ENCODE peak calls at places on chromosomes 7 and 10, in seven cellular contexts. K is A549, R is suprapubic skin, D is stomach, T is sigmoid colon, Q is K562, X is transverse colon. H is an unnamed sample.
A peak's percentile ranks its signal among the peaks of the same experiment; 100 is the strongest.

GRCh38 chr10:58189269-58189668 is 78.4 kb downstream of the IPMK start:
- DNase-seq in K (peak; percentile 16), T (no peak), X (no peak), R (no peak), Q (no peak), D (no peak), H (no peak)

GRCh38 chr10:125595911-125596310 is 87.1 kb downstream of the TEX36 start:
- DNase-seq in K (no peak), T (no peak), Q (no peak), X (no peak), D (no peak), R (no peak), H (no peak)

GRCh38 chr7:26900283-26900682 is 35.9 kb upstream of the SKAP2 start:
- DNase-seq in D (no peak), Q (no peak), R (no peak), X (no peak), T (no peak), K (no peak), H (no peak)

GRCh38 chr10:93461124-93461806 is 20.9 kb downstream of the MYOF start:
- DNase-seq in K (no peak), D (no peak), Q (no peak), R (peak; percentile 18), T (peak; percentile 26), X (no peak), H (no peak)

GRCh38 chr7:107989618-107990373 is 13.2 kb downstream of the LAMB1 start:
- DNase-seq in T (no peak), X (no peak), R (no peak), Q (no peak), K (no peak), D (no peak), H (no peak)

GRCh38 chr7:123823898-123824753 is 20.8 kb upstream of the HYAL4 start:
- DNase-seq in Q (no peak), D (no peak), R (no peak), X (no peak), T (no peak), K (no peak), H (no peak)

GRCh38 chr10:6678211-6678803 is 98.2 kb upstream of the PRKCQ start:
- DNase-seq in T (no peak), R (no peak), X (peak; percentile 55), K (peak; percentile 63), D (peak; percentile 56), Q (peak; percentile 50), H (peak; percentile 42)

GRCh38 chr7:106794276-106795136 is 70.6 kb upstream of the PIK3CG start:
- DNase-seq in T (no peak), X (no peak), R (no peak), D (no peak), Q (no peak), K (no peak), H (no peak)

GRCh38 chr7:19899517-19899916 is 126.1 kb upstream of the TMEM196 start:
- DNase-seq in T (no peak), R (no peak), D (no peak), Q (no peak), K (peak; percentile 86), X (no peak), H (no peak)

GRCh38 chr10:71868192-71868697 is 17.2 kb upstream of the PSAP start:
- DNase-seq in K (peak; percentile 80), D (no peak), X (peak; percentile 68), T (peak; percentile 83), Q (peak; percentile 63), R (peak; percentile 79), H (no peak)

GRCh38 chr10:62046522-62047239 is 145.2 kb downstream of the ARID5B start:
- DNase-seq in D (no peak), T (peak; percentile 77), Q (no peak), X (no peak), R (no peak), K (no peak), H (peak; percentile 63)

GRCh38 chr10:42640610-42641229 is 2.4 kb upstream of the ZNF33B start:
- DNase-seq in R (no peak), T (no peak), Q (peak; percentile 21), K (peak; percentile 54), D (no peak), X (peak; percentile 48), H (no peak)

GRCh38 chr7:157357129-157358040 is 20.6 kb downstream of the DNAJB6 start:
- DNase-seq in T (no peak), K (no peak), Q (no peak), D (no peak), X (no peak), R (no peak), H (no peak)

GRCh38 chr7:101233907-101234547 is 3.6 kb downstream of the CLDN15 start:
- DNase-seq in T (no peak), X (no peak), R (no peak), K (no peak), D (peak; percentile 70), Q (peak; percentile 90), H (no peak)

GRCh38 chr10:46092523-46093195 is 46.6 kb upstream of the MSMB start:
- DNase-seq in Q (no peak), K (no peak), T (no peak), D (no peak), X (no peak), R (peak; percentile 20), H (no peak)

GRCh38 chr10:46525177-46525823 is 31.2 kb downstream of the GPRIN2 start:
- DNase-seq in X (peak; percentile 7), D (peak; percentile 24), Q (no peak), K (peak; percentile 96), R (no peak), T (peak; percentile 19), H (peak; percentile 4)

GRCh38 chr7:105177026-105177425 is 163.0 kb downstream of the KMT2E start:
- DNase-seq in X (no peak), K (no peak), D (no peak), Q (no peak), T (no peak), R (no peak), H (no peak)

GRCh38 chr10:95841711-95842498 is 65.9 kb upstream of the CC2D2B start:
- DNase-seq in K (peak; percentile 56), Q (peak; percentile 38), D (peak; percentile 43), R (no peak), T (no peak), X (peak; percentile 44), H (no peak)

GRCh38 chr7:74306737-74307469 is 17.7 kb downstream of the CLIP2 start:
- DNase-seq in R (no peak), Q (peak; percentile 71), K (no peak), T (peak; percentile 82), D (peak; percentile 50), X (peak; percentile 38), H (peak; percentile 73)

GRCh38 chr7:127887631-127888030 is 143.6 kb downstream of the LRRC4 start:
- DNase-seq in K (no peak), T (no peak), R (no peak), X (no peak), D (no peak), Q (no peak), H (no peak)

DNA sequence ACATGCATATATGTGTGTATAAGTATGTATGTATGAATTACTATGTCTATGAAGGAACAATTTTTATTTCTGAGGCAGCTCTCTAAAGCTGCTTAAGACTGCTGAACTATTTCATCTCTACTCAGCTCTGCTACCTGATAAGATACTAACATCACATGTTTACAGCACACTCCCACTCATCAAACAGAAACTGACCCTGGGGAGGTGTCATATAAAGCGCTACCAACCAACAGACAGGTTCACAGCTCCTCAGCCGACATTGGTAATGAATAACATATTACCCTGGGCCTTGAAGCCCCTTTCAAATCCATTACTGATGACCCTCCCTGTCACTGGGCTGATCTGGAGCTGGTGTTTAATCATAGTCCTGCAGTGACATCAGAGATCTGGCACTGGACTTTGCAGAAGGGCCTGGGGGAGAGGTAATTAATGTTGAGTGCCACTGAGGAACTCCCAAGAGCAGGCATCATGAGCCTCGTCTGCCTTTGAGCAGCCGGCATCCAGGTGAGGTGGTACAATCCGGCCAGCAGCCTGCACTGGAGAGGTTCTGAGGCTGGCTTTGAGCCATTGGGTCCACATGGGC is 306.6 kb upstream of the NFE2L3 start:
- DNase-seq in T (no peak), D (no peak), Q (no peak), K (no peak), X (no peak), R (no peak), H (no peak)
- H3K4me1 ChIP-seq in T (peaks cover 99% of the 10 kb centered on the region), D (peaks cover 40% of the 10 kb centered on the region), Q (peaks cover 5% of the 10 kb centered on the region), K (peaks cover 40% of the 10 kb centered on the region), X (peaks cover 16% of the 10 kb centered on the region), R (peaks cover 32% of the 10 kb centered on the region), H (peaks cover 16% of the 10 kb centered on the region)

DNA sequence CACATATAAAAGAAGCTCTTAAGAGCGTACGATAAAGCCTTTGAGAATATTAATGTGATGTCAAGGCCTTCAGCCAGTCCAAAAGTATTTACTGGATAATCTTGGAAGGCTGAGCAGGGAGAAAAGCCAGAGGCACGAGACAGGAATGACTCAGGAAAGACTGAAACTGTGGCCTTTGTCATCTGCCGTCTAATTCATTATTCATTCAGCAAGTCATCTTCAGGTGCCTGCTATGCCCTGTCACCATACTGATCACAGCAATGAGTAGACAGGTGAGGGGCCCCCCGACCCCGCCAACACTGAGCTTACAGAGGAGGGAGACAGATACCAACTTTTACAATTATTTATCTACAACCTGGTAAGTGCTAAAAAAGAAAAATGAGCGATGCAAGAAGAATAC is 78.9 kb downstream of the VOPP1 start:
- DNase-seq in D (no peak), X (no peak), Q (no peak), K (no peak), T (no peak), R (no peak), H (no peak)
- TF ChIP-seq EP300 in D (no peak), X (no peak), Q (no peak), K (no peak), T (no peak), R (no peak), H (no peak)

GRCh38 chr10:29472268-29473086 is 162.3 kb downstream of the SVIL start:
- DNase-seq in D (no peak), Q (no peak), X (no peak), R (no peak), K (no peak), T (no peak), H (no peak)
- H3K27ac ChIP-seq in D (no peak overlapping the region), Q (no peak overlapping the region), X (peak overlapping the region; percentile 2), R (no peak overlapping the region), K (no peak overlapping the region), T (peak overlapping the region; percentile 44), H (no peak overlapping the region)

DNA sequence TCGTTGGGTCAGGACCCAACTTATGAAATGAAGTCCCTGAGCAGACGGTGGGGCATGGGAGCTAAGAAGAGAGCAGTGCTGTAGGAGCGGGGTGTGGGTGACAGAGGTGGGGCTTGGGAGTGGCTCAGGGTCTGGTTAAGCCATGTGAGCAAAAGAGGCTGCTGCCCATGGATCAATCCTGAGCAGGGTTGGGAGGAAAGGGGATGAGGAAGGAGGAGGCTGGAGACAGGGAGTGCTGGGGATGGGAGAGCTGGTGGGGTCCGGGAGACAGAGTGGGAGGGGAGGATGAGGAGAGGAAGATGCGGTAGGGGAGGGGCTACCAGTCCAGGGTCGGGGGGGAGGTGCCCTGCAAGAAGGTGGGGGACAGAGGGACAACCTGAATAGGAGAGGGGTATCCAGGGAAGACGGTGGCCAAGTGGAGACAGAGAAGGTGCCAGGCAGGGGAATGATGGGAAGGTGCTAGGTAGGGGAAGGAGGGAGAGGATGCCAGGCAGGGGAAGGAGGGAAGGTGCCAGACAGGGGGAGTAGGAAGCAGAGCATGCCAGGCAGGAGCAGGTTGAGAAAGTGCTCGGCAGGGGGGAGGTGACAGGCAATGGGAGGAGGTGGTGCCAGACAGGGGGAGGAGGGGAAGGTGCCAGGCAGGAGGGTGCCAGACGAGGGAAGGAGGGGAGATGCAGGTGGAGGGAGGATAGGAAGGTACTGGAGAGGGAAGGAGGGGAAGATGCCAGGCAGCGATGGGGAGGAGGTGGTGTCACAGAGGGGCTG is 27.5 kb upstream of the SMARCD3 start:
- DNase-seq in D (no peak), K (no peak), T (no peak), Q (no peak), X (no peak), R (no peak), H (no peak)
- H3K4me1 ChIP-seq in D (peaks cover 50% of the 10 kb centered on the region), K (peaks cover 16% of the 10 kb centered on the region), T (peaks cover 27% of the 10 kb centered on the region), Q (peaks cover 11% of the 10 kb centered on the region), X (peaks cover 5% of the 10 kb centered on the region), R (peaks cover 58% of the 10 kb centered on the region), H (peaks cover 12% of the 10 kb centered on the region)